ENCODE peak calls at places on chromosomes 5 and 9, in seven cellular contexts. C is fibroblast of lung, Q is GM12878, K is neuronal stem cell, X is GM23248, V is IMR-90, A is OCI-LY7. R is an unnamed sample. For H3K36me3, the result is how much of the 10 kb centered on the place peaks cover.

GRCh38 chr9:82196658-82197057 is 208.1 kb downstream of the SPATA31D1 start:
- DNase-seq in C (no peak), Q (no peak), K (no peak), X (no peak), V (no peak), A (no peak), R (no peak)

GRCh38 chr9:129070670-129071525 is 10.0 kb upstream of the DOLPP1 start:
- DNase-seq in C (no peak), Q (no peak), K (no peak), X (no peak), V (no peak), A (no peak), R (peak)

GRCh38 chr5:97118623-97119022 is 23.8 kb downstream of the LIX1 start:
- DNase-seq in C (no peak), Q (no peak), K (no peak), X (no peak), V (no peak), A (peak), R (no peak)

GRCh38 chr9:98406469-98406868 is 151.0 kb upstream of the TBC1D2 start:
- DNase-seq in C (no peak), Q (no peak), K (no peak), X (peak), V (no peak), A (no peak), R (no peak)

GRCh38 chr5:137622850-137623249 is 113.0 kb downstream of the KLHL3 start:
- DNase-seq in C (no peak), Q (peak), K (no peak), X (peak), V (no peak), A (no peak), R (no peak)

GRCh38 chr9:84254972-84255371 is 85.6 kb downstream of the SLC28A3 start:
- DNase-seq in C (no peak), Q (no peak), K (no peak), X (no peak), V (no peak), A (no peak), R (peak)

GRCh38 chr9:137426018-137426681 is 3.0 kb downstream of the NOXA1 start:
- DNase-seq in C (no peak), Q (no peak), K (no peak), X (no peak), V (no peak), A (no peak), R (no peak)

GRCh38 chr5:1229822-1230221 is 4.6 kb downstream of the SLC6A18 start:
- DNase-seq in C (no peak), Q (no peak), K (no peak), X (no peak), V (no peak), A (no peak), R (no peak)

GRCh38 chr9:33198163-33198562 is 31.0 kb upstream of the B4GALT1 start:
- DNase-seq in C (peak), Q (no peak), K (no peak), X (peak), V (peak), A (no peak), R (no peak)

GRCh38 chr9:87020169-87020935 is 73.0 kb upstream of the GAS1 start:
- DNase-seq in C (no peak), Q (no peak), K (no peak), X (no peak), V (no peak), A (no peak), R (no peak)

GRCh38 chr9:127011772-127012171 is 97.2 kb downstream of the RALGPS1 start:
- DNase-seq in C (no peak), Q (no peak), K (no peak), X (no peak), V (no peak), A (no peak), R (no peak)

GRCh38 chr5:125595095-125595494 is 828.1 kb upstream of the GRAMD2B start:
- DNase-seq in C (peak), Q (no peak), K (no peak), X (peak), V (peak), A (no peak), R (no peak)

GRCh38 chr5:123856736-123857135 is 344.8 kb downstream of the CSNK1G3 start:
- DNase-seq in C (peak), Q (no peak), K (no peak), X (no peak), V (no peak), A (no peak), R (no peak)

GRCh38 chr5:82418608-82418950 is 140.4 kb upstream of the RPS23 start:
- DNase-seq in C (no peak), Q (no peak), K (no peak), X (no peak), V (no peak), A (no peak), R (no peak)

GRCh38 chr5:34497031-34497808 is 158.9 kb upstream of the RAI14 start:
- DNase-seq in C (peak), Q (no peak), K (no peak), X (peak), V (no peak), A (no peak), R (no peak)

GRCh38 chr9:5866276-5866675 is 24.4 kb upstream of the MLANA start:
- DNase-seq in C (no peak), Q (no peak), K (no peak), X (no peak), V (no peak), A (no peak), R (no peak)

GRCh38 chr5:96721351-96721970 is 59.3 kb downstream of the CAST start:
- DNase-seq in C (peak), Q (no peak), K (no peak), X (peak), V (peak), A (no peak), R (no peak)

GRCh38 chr9:133258061-133259015 is 16.7 kb downstream of the ABO start:
- DNase-seq in C (no peak), Q (no peak), K (no peak), X (no peak), V (no peak), A (no peak), R (no peak)

GRCh38 chr5:158943057-158943456 is 156.7 kb downstream of the EBF1 start:
- DNase-seq in C (peak), Q (no peak), K (no peak), X (peak), V (peak), A (no peak), R (no peak)

GRCh38 chr9:103483471-103484096 is 488.5 kb downstream of the CYLC2 start:
- DNase-seq in C (no peak), Q (no peak), K (no peak), X (no peak), V (no peak), A (no peak), R (no peak)

GRCh38 chr5:156800982-156801381 is 49.1 kb upstream of the PPP1R2B start:
- DNase-seq in C (no peak), Q (no peak), K (peak), X (no peak), V (no peak), A (no peak), R (no peak)

GRCh38 chr9:37639109-37639748 is 11.5 kb upstream of the FRMPD1 start:
- DNase-seq in C (peak), Q (no peak), K (no peak), X (peak), V (peak), A (no peak), R (no peak)

GRCh38 chr9:113631811-113632665 is 168.5 kb downstream of the RGS3 start:
- DNase-seq in C (no peak), Q (no peak), K (no peak), X (peak), V (no peak), A (no peak), R (no peak)

GRCh38 chr5:26761040-26761439 is 277.3 kb downstream of the CDH9 start:
- DNase-seq in C (no peak), Q (no peak), K (no peak), X (no peak), V (no peak), A (no peak), R (no peak)

GRCh38 chr5:31453522-31453921 is 78.4 kb downstream of the DROSHA start:
- DNase-seq in C (no peak), Q (no peak), K (no peak), X (no peak), V (no peak), A (no peak), R (no peak)

GRCh38 chr5:31445041-31445600 is 86.8 kb downstream of the DROSHA start:
- DNase-seq in C (no peak), Q (no peak), K (no peak), X (no peak), V (no peak), A (no peak), R (no peak)

GRCh38 chr5:31452314-31452713 is 79.6 kb downstream of the DROSHA start:
- DNase-seq in C (no peak), Q (no peak), K (no peak), X (peak), V (peak), A (no peak), R (no peak)

GRCh38 chr5:31449962-31450361 is 81.9 kb downstream of the DROSHA start:
- DNase-seq in C (no peak), Q (no peak), K (no peak), X (no peak), V (no peak), A (no peak), R (no peak)

GRCh38 chr5:31449175-31449574 is 82.7 kb downstream of the DROSHA start:
- DNase-seq in C (no peak), Q (no peak), K (no peak), X (peak), V (peak), A (no peak), R (no peak)
- H3K36me3 ChIP-seq in C (under half), Q (under half), K (half or more), X (under half), V (under half), A (half or more), R (under half)

GRCh38 chr5:174688441-174689354 is 35.7 kb upstream of the MSX2 start:
- DNase-seq in C (no peak), Q (no peak), K (no peak), X (no peak), V (no peak), A (no peak), R (no peak)
- H3K4me2 ChIP-seq in C (peak), Q (no peak), K (peak), X (no peak), V (no peak), A (no peak), R (no peak)

DNA sequence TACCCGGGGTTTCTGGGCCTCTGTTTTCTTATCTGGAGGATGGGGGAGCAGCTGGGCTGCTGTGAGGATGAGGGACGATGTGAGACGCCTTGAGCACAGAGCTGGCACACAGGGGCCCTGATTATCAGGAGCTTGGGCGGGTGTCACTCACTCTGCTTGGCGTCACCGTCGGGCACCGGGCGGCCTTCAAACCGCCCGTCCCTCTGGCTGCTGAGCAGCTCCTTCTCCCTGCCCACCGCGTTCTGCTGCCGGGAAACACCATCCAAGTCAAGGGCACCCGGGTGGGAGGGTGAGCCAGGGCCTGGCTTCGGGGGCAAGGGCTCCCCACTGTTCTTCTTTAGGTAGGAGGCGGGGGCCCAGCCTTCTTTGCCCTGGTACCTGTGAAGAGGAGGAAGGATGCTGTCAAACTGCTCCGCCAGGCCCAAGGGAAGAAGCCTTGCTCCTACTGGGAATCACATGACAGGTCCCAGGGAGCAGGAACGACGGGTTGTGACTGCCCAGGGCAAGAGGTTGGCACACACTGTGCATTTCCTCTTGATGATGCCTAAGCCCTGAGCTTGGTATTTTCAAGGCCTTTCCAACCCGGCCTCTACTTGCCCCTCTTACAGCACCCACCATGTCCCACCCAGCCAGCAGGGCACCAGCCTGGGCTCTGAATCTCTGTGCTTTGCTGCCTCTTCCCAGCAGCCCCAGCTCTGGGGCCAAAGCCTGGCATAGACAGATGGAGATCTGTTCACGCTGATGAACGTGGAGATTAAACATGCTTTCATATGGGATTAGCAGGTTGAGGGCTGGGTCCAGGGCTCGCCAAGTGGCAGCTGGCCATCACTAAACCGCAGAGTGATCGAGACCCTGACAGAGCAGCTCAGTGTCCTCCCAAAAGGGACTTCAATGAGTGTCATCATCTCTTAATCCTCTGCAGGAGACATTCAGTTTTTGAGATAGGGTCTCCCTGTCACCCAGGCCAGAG is 66.9 kb upstream of the UBTD2 start:
- DNase-seq in C (no peak), Q (no peak), K (no peak), X (no peak), V (no peak), A (no peak), R (no peak)
- H3K36me3 ChIP-seq in C (under half), Q (under half), K (half or more), X (under half), V (half or more), A (under half), R (under half)

DNA sequence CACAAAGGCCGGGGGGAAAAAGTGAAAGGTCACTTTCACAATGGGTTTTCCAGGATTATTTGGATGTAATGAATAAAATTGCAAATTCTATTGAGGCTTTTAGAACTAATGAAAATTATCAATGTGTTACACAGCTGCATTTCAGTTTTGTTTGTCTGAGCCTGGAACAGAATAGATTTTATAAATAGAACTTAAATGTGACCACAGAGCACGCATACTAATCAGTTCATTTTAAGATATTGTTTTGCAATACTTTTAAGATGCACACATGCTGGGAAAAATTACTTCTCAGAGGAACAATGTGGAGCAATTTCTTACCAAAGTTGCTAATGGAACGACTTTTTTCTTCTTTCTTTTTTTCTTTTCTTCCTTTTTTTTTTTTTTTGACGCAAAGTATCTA is 1591.8 kb upstream of the WWC1 start:
- DNase-seq in C (peak), Q (no peak), K (no peak), X (no peak), V (no peak), A (no peak), R (no peak)
- H3K4me2 ChIP-seq in C (no peak), Q (no peak), K (no peak), X (no peak), V (no peak), A (no peak), R (no peak)

GRCh38 chr5:108634951-108635288 is 112.8 kb upstream of the FER start:
- DNase-seq in C (no peak), Q (peak), K (no peak), X (peak), V (peak), A (no peak), R (no peak)
- H3K36me3 ChIP-seq in C (under half), Q (under half), K (under half), X (under half), V (under half), A (under half), R (under half)

GRCh38 chr5:118952992-118953651 is 35.2 kb downstream of the DTWD2 start:
- DNase-seq in C (no peak), Q (no peak), K (no peak), X (peak), V (peak), A (no peak), R (no peak)
- H3K4me2 ChIP-seq in C (no peak), Q (no peak), K (no peak), X (no peak), V (no peak), A (no peak), R (no peak)

GRCh38 chr9:3850083-3850482 is 324.3 kb upstream of the RFX3 start:
- DNase-seq in C (no peak), Q (no peak), K (no peak), X (no peak), V (no peak), A (no peak), R (no peak)

GRCh38 chr9:3847377-3847776 is 321.6 kb upstream of the RFX3 start:
- DNase-seq in C (no peak), Q (no peak), K (no peak), X (no peak), V (no peak), A (no peak), R (no peak)

GRCh38 chr9:3842839-3843238 is 317.0 kb upstream of the RFX3 start:
- DNase-seq in C (no peak), Q (no peak), K (no peak), X (peak), V (peak), A (no peak), R (no peak)

GRCh38 chr9:3848445-3849114 is 322.8 kb upstream of the RFX3 start:
- DNase-seq in C (peak), Q (no peak), K (peak), X (peak), V (peak), A (no peak), R (peak)

GRCh38 chr9:3845549-3845948 is 319.7 kb upstream of the RFX3 start:
- DNase-seq in C (no peak), Q (no peak), K (no peak), X (no peak), V (no peak), A (no peak), R (no peak)
- H3K36me3 ChIP-seq in C (under half), Q (under half), K (under half), X (under half), V (under half), A (under half), R (under half)